ENCODE peak calls at places on chromosomes 2 and 18, in ten cellular contexts. G, N, F, I, X, Q, S, B, A and E are unnamed samples.

GRCh38 chr2:86636842-86637241 is 13.2 kb upstream of the RNF103 start:
- DNase-seq in A (no peak), I (no peak), F (no peak), X (no peak), S (no peak), Q (no peak), B (no peak), G (no peak), N (no peak), E (no peak)

GRCh38 chr18:56977284-56977683 is 169.6 kb upstream of the BOD1L2 start:
- DNase-seq in X (no peak), G (no peak), B (no peak), N (no peak), A (no peak), I (no peak), S (no peak), Q (no peak), F (no peak), E (no peak)

GRCh38 chr2:232075080-232075479 is 113.6 kb downstream of the DIS3L2 start:
- DNase-seq in N (no peak), I (no peak), X (no peak), B (no peak), Q (no peak), F (no peak), A (no peak), G (peak; percentile 34), S (no peak), E (peak; percentile 41)

GRCh38 chr2:120283649-120284048 is 31.0 kb downstream of the RALB start:
- DNase-seq in A (no peak), F (no peak), N (peak; percentile 50), Q (peak; percentile 21), G (no peak), I (peak; percentile 26), X (no peak), B (no peak), S (no peak), E (no peak)

GRCh38 chr18:45248240-45248903 is 366.9 kb upstream of the SLC14A2 start:
- DNase-seq in F (no peak), Q (no peak), B (no peak), I (peak; percentile 43), N (peak; percentile 82), S (no peak), G (peak; percentile 92), X (peak; percentile 81), A (no peak), E (peak; percentile 80)

GRCh38 chr2:34241905-34242740 is 643.0 kb upstream of the FAM98A start:
- DNase-seq in X (no peak), I (no peak), Q (peak; percentile 39), A (no peak), N (no peak), F (no peak), G (no peak), S (no peak), B (no peak), E (no peak)

GRCh38 chr2:13607139-13607538 is 890.4 kb downstream of the TRIB2 start:
- DNase-seq in S (no peak), G (no peak), N (no peak), B (no peak), A (no peak), X (no peak), F (no peak), I (no peak), Q (no peak), E (no peak)

GRCh38 chr2:44817673-44818335 is 123.7 kb upstream of the SIX3 start:
- DNase-seq in I (no peak), F (no peak), N (no peak), G (no peak), X (no peak), Q (no peak), B (no peak), S (no peak), A (no peak), E (no peak)

GRCh38 chr2:74584088-74584645 is 29.6 kb downstream of the DOK1 start:
- DNase-seq in I (no peak), F (no peak), B (peak; percentile 50), N (peak; percentile 39), S (no peak), A (no peak), G (peak; percentile 52), X (no peak), Q (no peak), E (peak; percentile 52)

GRCh38 chr2:74588664-74589063 is 34.1 kb downstream of the DOK1 start:
- DNase-seq in N (no peak), A (no peak), X (no peak), I (no peak), F (no peak), G (no peak), B (no peak), Q (no peak), S (no peak), E (no peak)

GRCh38 chr2:74585406-74586182 is 31.1 kb downstream of the DOK1 start:
- DNase-seq in A (no peak), I (no peak), S (no peak), G (peak; percentile 31), N (no peak), B (peak; percentile 48), F (no peak), Q (no peak), X (no peak), E (no peak)

GRCh38 chr2:74583504-74583903 is 29.0 kb downstream of the DOK1 start:
- DNase-seq in A (no peak), X (no peak), B (no peak), Q (no peak), S (no peak), G (peak; percentile 67), F (no peak), I (no peak), N (peak; percentile 60), E (peak; percentile 57)

DNA sequence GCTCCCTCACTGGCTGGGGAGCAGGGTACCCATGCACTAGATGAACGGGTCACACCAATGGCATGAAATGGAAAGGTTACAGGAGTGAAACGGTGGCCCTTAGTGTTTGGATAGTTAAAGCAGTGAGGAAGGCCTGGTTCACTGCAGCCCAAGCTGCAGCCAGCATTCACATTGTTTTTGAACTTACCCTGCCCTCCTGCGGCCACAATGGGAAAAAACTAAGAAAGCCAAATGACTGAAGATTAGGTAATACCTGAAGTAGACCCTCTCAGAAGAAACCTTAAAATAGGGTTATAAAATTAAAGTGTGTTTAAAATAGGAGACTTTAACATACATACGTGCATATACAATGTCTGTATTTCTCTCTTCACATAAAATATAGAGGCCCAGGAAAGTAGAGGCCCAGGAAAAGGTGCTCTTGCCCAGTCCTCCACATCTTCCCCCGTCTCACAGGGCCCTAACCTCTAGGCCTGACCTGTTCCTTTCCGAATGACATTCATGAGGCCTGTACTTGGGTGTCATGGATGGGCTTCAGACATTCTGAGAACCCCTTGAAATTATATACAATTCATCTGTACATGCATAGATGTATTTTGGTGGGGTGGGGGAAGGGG is 33.3 kb downstream of the DOK1 start:
- DNase-seq in F (peak; percentile 47), S (peak; percentile 64), I (no peak), G (peak; percentile 86), Q (peak; percentile 76), B (peak; percentile 82), A (peak; percentile 43), X (peak; percentile 78), N (peak; percentile 76), E (peak; percentile 61)
- TF ChIP-seq CTCF in F (peak; percentile 63), S (peak; percentile 39), I (peak; percentile 76), G (peak; percentile 71), Q (peak; percentile 83), B (peak; percentile 73), A (no peak), X (peak; percentile 40), N (peak; percentile 70), E (peak; percentile 84)

DNA sequence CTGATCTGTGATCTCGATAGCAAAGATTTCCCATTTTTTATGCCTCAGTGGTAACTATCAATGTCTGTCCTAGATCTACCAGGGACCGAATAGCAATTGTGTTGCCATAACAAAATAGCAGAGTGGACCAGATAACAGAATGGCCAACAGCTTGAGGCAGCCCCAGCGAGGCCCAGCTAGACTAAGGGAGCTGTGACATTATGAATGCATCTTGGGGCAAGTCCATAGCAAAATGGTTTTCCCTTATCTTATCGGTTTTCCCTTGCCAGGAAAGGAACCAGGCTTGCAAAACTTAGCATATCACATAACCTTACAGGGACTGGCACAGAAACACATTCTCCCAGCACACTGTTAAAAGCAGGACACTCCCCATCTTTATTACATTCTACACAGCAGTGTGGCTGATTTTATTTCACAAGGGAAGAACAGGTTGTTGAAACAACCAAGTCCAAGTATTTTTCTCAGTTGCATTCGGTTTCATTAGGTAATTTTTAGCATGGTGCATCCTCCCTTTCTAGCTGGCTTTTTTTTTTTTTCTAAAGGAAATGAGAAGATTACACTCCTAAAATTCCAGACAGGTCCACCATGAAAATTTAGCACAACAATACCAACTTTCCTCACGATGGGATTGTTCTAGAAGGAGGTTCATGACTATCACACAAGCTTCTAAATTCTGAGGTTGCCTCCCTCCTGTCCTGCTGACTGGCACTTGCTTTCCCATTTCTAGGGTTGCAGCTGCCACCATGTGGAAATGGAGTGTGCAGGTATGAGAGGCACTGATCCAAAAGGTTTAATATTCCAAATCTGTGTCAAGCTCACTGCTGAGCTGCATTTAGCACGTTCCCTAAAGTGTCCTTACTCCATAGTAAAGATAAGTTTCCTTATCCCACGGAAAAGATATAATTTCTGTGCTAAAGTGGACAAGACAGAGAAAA is 97.0 kb upstream of the SLC35G4 start:
- DNase-seq in B (no peak), I (no peak), G (peak; percentile 40), A (no peak), X (no peak), Q (no peak), F (no peak), N (no peak), S (no peak), E (peak; percentile 18)
- TF ChIP-seq CTCF in B (peak; percentile 23), I (peak; percentile 38), G (no peak), A (no peak), X (no peak), Q (peak; percentile 31), F (peak; percentile 26), N (peak; percentile 34), S (no peak), E (peak; percentile 43)

GRCh38 chr2:80969900-80970299 is 665.3 kb upstream of the LRRTM1 start:
- DNase-seq in F (no peak), B (no peak), X (no peak), S (no peak), I (no peak), G (no peak), Q (no peak), N (no peak), A (no peak), E (no peak)

GRCh38 chr2:80968450-80968849 is 663.9 kb upstream of the LRRTM1 start:
- DNase-seq in F (no peak), G (no peak), S (no peak), I (no peak), Q (no peak), X (no peak), B (no peak), A (no peak), N (no peak), E (no peak)
- TF ChIP-seq CTCF in F (no peak), G (no peak), S (no peak), I (no peak), Q (no peak), X (no peak), B (no peak), A (no peak), N (no peak), E (no peak)

GRCh38 chr18:58096658-58097057 is 52.6 kb downstream of the NEDD4L start:
- DNase-seq in B (no peak), A (no peak), G (no peak), F (no peak), Q (no peak), N (no peak), I (no peak), S (no peak), X (no peak), E (no peak)

GRCh38 chr18:58095655-58096054 is 51.6 kb downstream of the NEDD4L start:
- DNase-seq in F (no peak), G (no peak), B (no peak), Q (no peak), S (no peak), I (no peak), N (no peak), X (no peak), A (no peak), E (no peak)

GRCh38 chr18:58097127-58097906 is 53.3 kb downstream of the NEDD4L start:
- DNase-seq in Q (no peak), N (peak; percentile 31), I (no peak), G (peak; percentile 17), X (no peak), F (no peak), A (no peak), B (no peak), S (no peak), E (no peak)

GRCh38 chr18:58098706-58099105 is 54.7 kb downstream of the NEDD4L start:
- DNase-seq in G (no peak), X (no peak), B (no peak), Q (no peak), F (no peak), N (no peak), A (no peak), S (no peak), I (no peak), E (no peak)

GRCh38 chr18:58097907-58098166 is 53.8 kb downstream of the NEDD4L start:
- DNase-seq in N (no peak), A (no peak), Q (no peak), I (no peak), X (no peak), G (no peak), B (no peak), S (no peak), F (no peak), E (no peak)
- TF ChIP-seq CTCF in N (no peak), A (no peak), Q (no peak), I (no peak), X (no peak), G (no peak), B (no peak), S (no peak), F (no peak), E (no peak)